ENCODE peak calls at places on chromosomes 11 and 22, in four cellular contexts. H, C, X and G are unnamed samples.

GRCh38 chr11:3370268-3370870 is 8.6 kb downstream of the ZNF195 start:
- DNase-seq in H (no peak), C (no peak), X (no peak), G (no peak)

GRCh38 chr11:45659031-45659817 is 6.2 kb downstream of the CHST1 start:
- DNase-seq in H (no peak), C (no peak), X (no peak), G (no peak)

GRCh38 chr11:130519128-130519932 is 70.9 kb downstream of the ADAMTS15 start:
- DNase-seq in H (no peak), C (no peak), X (no peak), G (no peak)

GRCh38 chr11:62592989-62593421 is 1.7 kb upstream of the TUT1 start:
- DNase-seq in H (no peak), C (no peak), X (no peak), G (no peak)

GRCh38 chr11:19018901-19019300 is 41.6 kb downstream of the MRGPRX2 start:
- DNase-seq in H (no peak), C (peak; percentile 11), X (no peak), G (no peak)

GRCh38 chr11:68798221-68798813 is 43.4 kb downstream of the CPT1A start:
- DNase-seq in H (no peak), C (no peak), X (peak; percentile 60), G (no peak)

GRCh38 chr11:134742228-134742612 is 330.2 kb upstream of the B3GAT1 start:
- DNase-seq in H (no peak), C (peak; percentile 59), X (no peak), G (no peak)

GRCh38 chr22:25030636-25031035 is 78.1 kb downstream of the KIAA1671 start:
- DNase-seq in H (no peak), C (peak; percentile 54), X (no peak), G (no peak)

GRCh38 chr22:37220543-37220968 is 8.3 kb upstream of the SSTR3 start:
- DNase-seq in H (no peak), C (no peak), X (no peak), G (no peak)

GRCh38 chr11:112368402-112368801 is 107.7 kb upstream of the PLET1 start:
- DNase-seq in H (no peak), C (peak; percentile 22), X (no peak), G (no peak)

GRCh38 chr11:2211113-2211971 is 39.7 kb upstream of the TH start:
- DNase-seq in H (peak; percentile 91), C (no peak), X (no peak), G (peak; percentile 35)

GRCh38 chr11:63616953-63617352 is 2.7 kb upstream of the PLAAT3 start:
- DNase-seq in H (no peak), C (no peak), X (no peak), G (no peak)

GRCh38 chr11:119065369-119065768 is 2.2 kb upstream of the VPS11 start:
- DNase-seq in H (peak; percentile 2), C (peak; percentile 50), X (peak; percentile 34), G (peak; percentile 36)